ENCODE peak calls at places on chromosomes 11 and 22, in nine cellular contexts. E is endothelial cell of umbilical vein, P is PC-3, B is fibroblast of lung, F is SK-N-SH, W is OCI-LY7, O is neuronal stem cell, Z is hepatocyte, Y is mammary epithelial cell. K is an unnamed sample.

GRCh38 chr22:22928666-22929380 is 41.2 kb downstream of the IGLL5 start:
- DNase-seq in E (no peak), P (peak; percentile 40), B (peak; percentile 27), F (no peak), W (peak; percentile 85), O (no peak), Z (peak; percentile 68), Y (peak; percentile 8), K (peak; percentile 5)

GRCh38 chr11:72716788-72717435 is 35.3 kb downstream of the ARAP1 start:
- DNase-seq in E (no peak), P (no peak), B (no peak), F (no peak), W (no peak), O (no peak), Z (no peak), Y (no peak), K (no peak)

GRCh38 chr11:826836-827145 is 928 bp upstream of the CRACR2B start:
- DNase-seq in E (no peak), P (no peak), B (no peak), F (no peak), W (no peak), O (no peak), Z (no peak), Y (no peak), K (no peak)

GRCh38 chr22:43992331-43992821 is 31.7 kb upstream of the PARVB start:
- DNase-seq in E (no peak), P (peak; percentile 42), B (peak; percentile 42), F (peak; percentile 33), W (no peak), O (no peak), Z (no peak), Y (no peak), K (no peak)

GRCh38 chr11:12069053-12069676 is 41.2 kb upstream of the MICAL2 start:
- DNase-seq in E (no peak), P (no peak), B (no peak), F (no peak), W (no peak), O (no peak), Z (no peak), Y (no peak), K (no peak)

GRCh38 chr11:115623021-115623451 is 118.8 kb upstream of the CADM1 start:
- DNase-seq in E (no peak), P (peak; percentile 7), B (peak; percentile 99), F (no peak), W (no peak), O (no peak), Z (peak; percentile 80), Y (peak; percentile 68), K (peak; percentile 66)

GRCh38 chr11:117396970-117397369 is 69.3 kb downstream of the CEP164 start:
- DNase-seq in E (no peak), P (no peak), B (no peak), F (no peak), W (no peak), O (no peak), Z (no peak), Y (no peak), K (no peak)

GRCh38 chr11:30196400-30197206 is 34.2 kb upstream of the FSHB start:
- DNase-seq in E (peak; percentile 54), P (peak; percentile 49), B (peak; percentile 13), F (peak; percentile 37), W (peak; percentile 51), O (peak; percentile 69), Z (peak; percentile 82), Y (peak; percentile 28), K (no peak)

GRCh38 chr11:114115406-114116054 is 56.0 kb downstream of the ZBTB16 start:
- DNase-seq in E (no peak), P (no peak), B (no peak), F (no peak), W (no peak), O (no peak), Z (peak; percentile 20), Y (no peak), K (no peak)

GRCh38 chr11:107224836-107225235 is 206.6 kb upstream of the GUCY1A2 start:
- DNase-seq in E (no peak), P (no peak), B (no peak), F (no peak), W (no peak), O (no peak), Z (no peak), Y (no peak), K (no peak)

GRCh38 chr11:95891423-95892177 is 32.3 kb downstream of the MTMR2 start:
- DNase-seq in E (no peak), P (no peak), B (peak; percentile 46), F (no peak), W (no peak), O (no peak), Z (peak; percentile 5), Y (no peak), K (no peak)

DNA sequence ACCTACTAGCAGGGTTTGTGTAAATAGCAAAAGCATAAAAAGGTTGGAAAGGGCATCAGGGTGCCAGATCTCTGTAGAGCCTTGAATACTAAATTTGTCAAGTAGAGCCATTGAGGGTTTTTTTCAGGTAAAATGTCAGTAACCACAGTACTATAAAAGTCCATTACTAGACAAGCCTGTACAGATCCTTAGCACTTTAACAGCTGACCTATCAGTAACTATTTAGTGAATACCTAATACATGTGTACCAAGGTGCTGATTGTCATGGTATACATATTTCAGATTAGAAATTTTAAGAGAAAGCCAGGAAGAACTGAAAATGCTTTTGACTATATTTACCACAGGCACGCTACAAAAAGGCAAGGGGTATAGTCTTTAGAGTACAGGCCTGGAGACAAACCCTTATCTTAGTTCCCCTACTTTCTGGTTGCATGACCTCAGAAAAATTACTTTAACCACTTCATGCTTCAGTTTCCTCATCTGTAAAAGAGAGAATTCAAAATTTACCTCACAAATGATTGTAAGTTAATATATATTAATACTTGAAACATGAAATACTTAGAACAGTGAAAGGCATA is 57.9 kb downstream of the RAB38 start:
- DNase-seq in E (no peak), P (no peak), B (no peak), F (no peak), W (no peak), O (no peak), Z (no peak), Y (peak; percentile 23), K (no peak)
- H3K4me2 ChIP-seq in E (no peak overlapping the region), P (no peak overlapping the region), B (no peak overlapping the region), F (no peak overlapping the region), W (no peak overlapping the region), O (no peak overlapping the region), Z (no peak overlapping the region), Y (peak overlapping the region; percentile 5), K (no peak overlapping the region)

DNA sequence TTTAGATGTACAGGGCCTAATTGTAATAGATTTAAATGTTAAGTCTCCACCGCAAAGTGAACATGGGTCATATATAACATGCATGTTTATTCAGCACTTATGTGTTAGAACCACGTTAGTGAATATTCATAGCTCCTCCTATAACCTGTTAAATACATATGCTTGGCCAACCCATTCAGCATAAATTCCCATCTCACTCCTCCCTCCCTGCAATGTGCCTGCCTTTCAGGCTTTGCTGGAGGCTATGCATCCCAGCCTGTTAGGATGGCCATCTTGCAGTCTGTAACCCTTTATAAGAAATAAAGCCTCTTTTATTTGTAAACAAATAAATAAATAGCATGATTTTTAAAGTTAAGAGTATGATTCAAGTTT is 1.7 kb upstream of the OOSP4A start:
- DNase-seq in E (no peak), P (no peak), B (no peak), F (no peak), W (no peak), O (no peak), Z (no peak), Y (no peak), K (no peak)
- H2AFZ ChIP-seq in E (no peak overlapping the region), P (no peak overlapping the region), B (no peak overlapping the region), F (no peak overlapping the region), W (no peak overlapping the region), O (no peak overlapping the region), Z (no peak overlapping the region), Y (no peak overlapping the region), K (no peak overlapping the region)

GRCh38 chr22:48507171-48507570 is 1320.5 kb downstream of the BRD1 start:
- DNase-seq in E (no peak), P (no peak), B (no peak), F (no peak), W (no peak), O (no peak), Z (no peak), Y (no peak), K (no peak)

GRCh38 chr22:48506506-48507145 is 1321.0 kb downstream of the BRD1 start:
- DNase-seq in E (no peak), P (no peak), B (no peak), F (no peak), W (no peak), O (no peak), Z (no peak), Y (no peak), K (no peak)

GRCh38 chr22:48510599-48510998 is 1317.1 kb downstream of the BRD1 start:
- DNase-seq in E (no peak), P (no peak), B (no peak), F (no peak), W (no peak), O (no peak), Z (no peak), Y (no peak), K (no peak)

GRCh38 chr22:48505891-48506290 is 1321.8 kb downstream of the BRD1 start:
- DNase-seq in E (no peak), P (no peak), B (no peak), F (no peak), W (no peak), O (no peak), Z (no peak), Y (no peak), K (no peak)

DNA sequence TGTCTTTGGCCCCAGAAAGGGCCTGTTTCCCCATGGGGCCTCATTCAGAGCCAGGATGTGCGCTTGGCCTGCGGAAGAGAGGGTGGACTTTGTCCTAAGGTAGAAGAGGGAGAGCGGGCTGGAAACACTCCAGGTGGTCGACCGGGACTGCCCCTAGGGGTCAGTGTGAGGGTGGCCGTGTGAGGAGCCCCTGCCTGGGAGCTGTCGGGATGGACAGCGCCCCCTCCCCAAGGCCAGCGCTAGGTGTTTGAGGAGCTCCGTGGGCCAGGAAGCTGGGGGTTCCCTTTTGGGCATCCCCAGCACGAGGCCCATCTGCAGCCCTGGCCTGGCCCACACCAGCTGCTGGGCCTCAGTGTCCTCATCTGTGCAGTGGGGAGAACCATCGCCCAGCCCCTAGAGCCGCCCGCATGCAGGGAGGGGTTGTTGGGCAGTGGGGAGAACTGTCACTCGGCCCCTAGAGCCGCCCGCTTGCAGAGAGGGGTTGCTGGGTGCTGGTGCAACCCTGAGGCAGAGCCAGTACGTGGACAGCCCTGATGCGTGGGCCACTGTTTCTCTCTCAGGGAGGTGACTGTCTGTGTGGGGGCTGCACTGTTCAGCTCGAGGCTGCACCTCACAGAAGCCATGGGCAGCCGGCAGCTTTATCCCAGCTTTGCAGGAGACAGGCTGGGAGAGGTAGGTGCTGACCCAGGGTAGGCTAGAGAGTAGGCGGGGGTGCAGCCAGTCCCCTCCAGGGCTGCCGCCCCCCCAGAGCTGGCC is 1319.9 kb downstream of the BRD1 start:
- DNase-seq in E (no peak), P (no peak), B (no peak), F (no peak), W (no peak), O (no peak), Z (no peak), Y (no peak), K (no peak)
- H3K9me3 ChIP-seq in E (peaks cover 6% of the 10 kb centered on the region), P (no peaks in the 10 kb centered on the region), B (no peaks in the 10 kb centered on the region), F (no peaks in the 10 kb centered on the region), W (no peaks in the 10 kb centered on the region), O (no peaks in the 10 kb centered on the region), Z (no peaks in the 10 kb centered on the region), Y (peaks cover 44% of the 10 kb centered on the region), K (peaks cover 3% of the 10 kb centered on the region)

DNA sequence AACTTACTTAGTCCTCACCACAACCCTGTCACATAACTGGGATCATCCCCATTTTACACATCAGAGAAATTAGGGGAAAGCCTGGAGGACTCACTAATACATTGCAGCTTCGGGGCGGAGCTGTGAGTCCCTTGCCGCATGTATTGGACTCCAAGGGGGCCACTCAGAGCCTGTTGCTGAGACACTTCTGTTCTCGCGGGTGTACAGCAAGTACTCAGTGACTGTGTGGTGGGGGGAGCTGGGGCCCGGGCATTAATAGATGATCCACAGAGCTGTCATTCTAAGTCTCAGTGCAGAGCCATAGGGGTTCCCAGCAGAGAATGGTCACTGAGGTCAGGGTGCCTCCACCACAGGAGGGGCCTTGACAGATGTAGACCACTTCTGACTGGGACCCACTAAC is 13.6 kb downstream of the OAF start:
- DNase-seq in E (no peak), P (no peak), B (no peak), F (no peak), W (no peak), O (no peak), Z (no peak), Y (no peak), K (no peak)
- H3K4me2 ChIP-seq in E (no peak overlapping the region), P (no peak overlapping the region), B (no peak overlapping the region), F (no peak overlapping the region), W (peak overlapping the region; percentile 9), O (no peak overlapping the region), Z (no peak overlapping the region), Y (no peak overlapping the region), K (no peak overlapping the region)

K was measured in keratinocyte.